ENCODE peak calls at places on chromosomes 11 and 22, in nine cellular contexts. One of them, this sample, is unnamed.

GRCh38 chr22:24503137-24503850 is 8.2 kb downstream of the UPB1 start:
- DNase-seq in SJSA1: peak; percentile 62
- DNase-seq in tibial nerve: no peak
- DNase-seq in right cardiac atrium: peak; percentile 56
- DNase-seq in DND-41: peak; percentile 65
- DNase-seq in A549: peak; percentile 36
- DNase-seq in OCI-LY7: peak; percentile 80
- DNase-seq in esophagus squamous epithelium: no peak
- DNase-seq in ascending aorta: no peak
- DNase-seq in this sample: peak; percentile 47

GRCh38 chr11:34176980-34177319 is 71.5 kb downstream of the NAT10 start:
- DNase-seq in SJSA1: peak; percentile 27
- DNase-seq in tibial nerve: no peak
- DNase-seq in esophagus squamous epithelium: no peak
- DNase-seq in right cardiac atrium: no peak
- DNase-seq in ascending aorta: no peak
- DNase-seq in DND-41: no peak
- DNase-seq in OCI-LY7: no peak
- DNase-seq in A549: no peak
- DNase-seq in this sample: no peak

GRCh38 chr22:19471572-19471971 is 7.4 kb downstream of the UFD1 start:
- DNase-seq in DND-41: no peak
- DNase-seq in right cardiac atrium: no peak
- DNase-seq in SJSA1: no peak
- DNase-seq in esophagus squamous epithelium: no peak
- DNase-seq in ascending aorta: no peak
- DNase-seq in OCI-LY7: no peak
- DNase-seq in A549: no peak
- DNase-seq in tibial nerve: no peak
- DNase-seq in this sample: no peak

GRCh38 chr11:102317099-102317767 is at the start of gene BIRC3:
- DNase-seq in OCI-LY7: peak; percentile 98
- DNase-seq in esophagus squamous epithelium: peak; percentile 86
- DNase-seq in tibial nerve: peak; percentile 61
- DNase-seq in A549: peak; percentile 97
- DNase-seq in DND-41: peak; percentile 86
- DNase-seq in right cardiac atrium: peak; percentile 74
- DNase-seq in SJSA1: peak; percentile 68
- DNase-seq in ascending aorta: peak; percentile 80
- DNase-seq in this sample: peak; percentile 98

GRCh38 chr11:33454264-33454663 is 197.1 kb downstream of the HIPK3 start:
- DNase-seq in right cardiac atrium: no peak
- DNase-seq in DND-41: no peak
- DNase-seq in A549: no peak
- DNase-seq in SJSA1: no peak
- DNase-seq in tibial nerve: no peak
- DNase-seq in ascending aorta: no peak
- DNase-seq in esophagus squamous epithelium: no peak
- DNase-seq in OCI-LY7: no peak
- DNase-seq in this sample: no peak

GRCh38 chr22:22691716-22692701 is 47.6 kb downstream of the GGTLC2 start:
- DNase-seq in A549: peak; percentile 10
- DNase-seq in OCI-LY7: peak; percentile 85
- DNase-seq in ascending aorta: no peak
- DNase-seq in esophagus squamous epithelium: no peak
- DNase-seq in SJSA1: no peak
- DNase-seq in tibial nerve: no peak
- DNase-seq in DND-41: no peak
- DNase-seq in right cardiac atrium: no peak
- DNase-seq in this sample: no peak

GRCh38 chr11:76787911-76788596 is 4.9 kb downstream of the TSKU start:
- DNase-seq in SJSA1: no peak
- DNase-seq in right cardiac atrium: peak; percentile 46
- DNase-seq in A549: no peak
- DNase-seq in esophagus squamous epithelium: no peak
- DNase-seq in ascending aorta: no peak
- DNase-seq in OCI-LY7: no peak
- DNase-seq in DND-41: no peak
- DNase-seq in tibial nerve: no peak
- DNase-seq in this sample: no peak

GRCh38 chr11:18540207-18541009 is 13.7 kb upstream of the TSG101 start:
- DNase-seq in A549: peak; percentile 48
- DNase-seq in esophagus squamous epithelium: no peak
- DNase-seq in DND-41: no peak
- DNase-seq in OCI-LY7: peak; percentile 65
- DNase-seq in tibial nerve: no peak
- DNase-seq in right cardiac atrium: no peak
- DNase-seq in ascending aorta: no peak
- DNase-seq in SJSA1: no peak
- DNase-seq in this sample: peak; percentile 46

GRCh38 chr11:9601041-9601875 is 27.8 kb downstream of the WEE1 start:
- DNase-seq in esophagus squamous epithelium: no peak
- DNase-seq in OCI-LY7: peak; percentile 95
- DNase-seq in ascending aorta: no peak
- DNase-seq in A549: no peak
- DNase-seq in right cardiac atrium: peak; percentile 35
- DNase-seq in DND-41: peak; percentile 88
- DNase-seq in SJSA1: no peak
- DNase-seq in tibial nerve: no peak
- DNase-seq in this sample: peak; percentile 29

GRCh38 chr11:107018902-107019493 is 722 bp upstream of the GUCY1A2 start:
- DNase-seq in OCI-LY7: no peak
- DNase-seq in ascending aorta: no peak
- DNase-seq in SJSA1: peak; percentile 12
- DNase-seq in esophagus squamous epithelium: no peak
- DNase-seq in right cardiac atrium: peak; percentile 49
- DNase-seq in tibial nerve: peak; percentile 13
- DNase-seq in DND-41: no peak
- DNase-seq in A549: peak; percentile 32
- DNase-seq in this sample: no peak

GRCh38 chr11:71283960-71284359 is 31.6 kb upstream of the SHANK2 start:
- DNase-seq in esophagus squamous epithelium: no peak
- DNase-seq in ascending aorta: no peak
- DNase-seq in A549: no peak
- DNase-seq in tibial nerve: no peak
- DNase-seq in right cardiac atrium: no peak
- DNase-seq in SJSA1: no peak
- DNase-seq in OCI-LY7: no peak
- DNase-seq in DND-41: no peak
- DNase-seq in this sample: no peak

GRCh38 chr11:36231300-36231699 is 57.9 kb downstream of the COMMD9 start:
- DNase-seq in right cardiac atrium: no peak
- DNase-seq in OCI-LY7: no peak
- DNase-seq in esophagus squamous epithelium: no peak
- DNase-seq in ascending aorta: no peak
- DNase-seq in A549: no peak
- DNase-seq in tibial nerve: no peak
- DNase-seq in SJSA1: peak; percentile 32
- DNase-seq in DND-41: no peak
- DNase-seq in this sample: no peak

GRCh38 chr11:19080579-19080993 is 20.1 kb upstream of the MRGPRX2 start:
- DNase-seq in esophagus squamous epithelium: no peak
- DNase-seq in A549: no peak
- DNase-seq in tibial nerve: no peak
- DNase-seq in DND-41: no peak
- DNase-seq in ascending aorta: no peak
- DNase-seq in SJSA1: no peak
- DNase-seq in OCI-LY7: no peak
- DNase-seq in right cardiac atrium: peak; percentile 23
- DNase-seq in this sample: no peak

GRCh38 chr11:112903310-112903709 is 57.9 kb upstream of the NCAM1 start:
- DNase-seq in A549: no peak
- DNase-seq in DND-41: no peak
- DNase-seq in esophagus squamous epithelium: no peak
- DNase-seq in SJSA1: peak; percentile 4
- DNase-seq in right cardiac atrium: no peak
- DNase-seq in tibial nerve: no peak
- DNase-seq in ascending aorta: no peak
- DNase-seq in OCI-LY7: no peak
- DNase-seq in this sample: no peak

GRCh38 chr11:81987829-81988472 is 745.7 kb downstream of the FAM181B start:
- DNase-seq in SJSA1: no peak
- DNase-seq in ascending aorta: no peak
- DNase-seq in esophagus squamous epithelium: no peak
- DNase-seq in right cardiac atrium: peak; percentile 55
- DNase-seq in A549: no peak
- DNase-seq in tibial nerve: no peak
- DNase-seq in DND-41: no peak
- DNase-seq in OCI-LY7: no peak
- DNase-seq in this sample: no peak

GRCh38 chr11:105732611-105733010 is 122.7 kb downstream of the GRIA4 start:
- DNase-seq in SJSA1: no peak
- DNase-seq in esophagus squamous epithelium: no peak
- DNase-seq in DND-41: no peak
- DNase-seq in right cardiac atrium: no peak
- DNase-seq in OCI-LY7: no peak
- DNase-seq in ascending aorta: no peak
- DNase-seq in tibial nerve: no peak
- DNase-seq in A549: no peak
- DNase-seq in this sample: no peak

GRCh38 chr22:36445158-36445668 is 36.2 kb downstream of the TXN2 start:
- DNase-seq in esophagus squamous epithelium: no peak
- DNase-seq in A549: no peak
- DNase-seq in SJSA1: peak; percentile 65
- DNase-seq in ascending aorta: no peak
- DNase-seq in DND-41: no peak
- DNase-seq in tibial nerve: no peak
- DNase-seq in right cardiac atrium: peak; percentile 63
- DNase-seq in OCI-LY7: no peak
- DNase-seq in this sample: no peak

GRCh38 chr11:11028017-11028692 is 170.3 kb upstream of the ZBED5 start:
- DNase-seq in ascending aorta: no peak
- DNase-seq in tibial nerve: peak; percentile 48
- DNase-seq in DND-41: peak; percentile 74
- DNase-seq in right cardiac atrium: peak; percentile 64
- DNase-seq in esophagus squamous epithelium: no peak
- DNase-seq in SJSA1: peak; percentile 42
- DNase-seq in OCI-LY7: peak; percentile 65
- DNase-seq in A549: peak; percentile 65
- DNase-seq in this sample: peak; percentile 73

GRCh38 chr11:64762277-64762915 is 2.6 kb upstream of the PYGM start:
- DNase-seq in right cardiac atrium: no peak
- DNase-seq in tibial nerve: no peak
- DNase-seq in esophagus squamous epithelium: no peak
- DNase-seq in A549: no peak
- DNase-seq in DND-41: no peak
- DNase-seq in SJSA1: no peak
- DNase-seq in OCI-LY7: no peak
- DNase-seq in ascending aorta: no peak
- DNase-seq in this sample: no peak

GRCh38 chr11:64759722-64760719 is at the start of gene PYGM:
- DNase-seq in DND-41: no peak
- DNase-seq in OCI-LY7: no peak
- DNase-seq in SJSA1: no peak
- DNase-seq in tibial nerve: no peak
- DNase-seq in esophagus squamous epithelium: no peak
- DNase-seq in right cardiac atrium: peak; percentile 88
- DNase-seq in ascending aorta: peak; percentile 60
- DNase-seq in A549: no peak
- DNase-seq in this sample: peak; percentile 24

GRCh38 chr11:64762916-64763803 is 3.4 kb upstream of the PYGM start:
- DNase-seq in A549: no peak
- DNase-seq in SJSA1: peak; percentile 98
- DNase-seq in tibial nerve: no peak
- DNase-seq in right cardiac atrium: peak; percentile 43
- DNase-seq in DND-41: peak; percentile 35
- DNase-seq in ascending aorta: no peak
- DNase-seq in esophagus squamous epithelium: no peak
- DNase-seq in OCI-LY7: peak; percentile 77
- DNase-seq in this sample: no peak

GRCh38 chr11:64759131-64759721 is 548 bp downstream of the PYGM start:
- DNase-seq in SJSA1: no peak
- DNase-seq in right cardiac atrium: no peak
- DNase-seq in DND-41: no peak
- DNase-seq in OCI-LY7: no peak
- DNase-seq in A549: no peak
- DNase-seq in esophagus squamous epithelium: no peak
- DNase-seq in tibial nerve: no peak
- DNase-seq in ascending aorta: no peak
- DNase-seq in this sample: no peak

GRCh38 chr11:64760759-64761417 is 1.1 kb upstream of the PYGM start:
- DNase-seq in A549: no peak
- DNase-seq in SJSA1: no peak
- DNase-seq in right cardiac atrium: no peak
- DNase-seq in esophagus squamous epithelium: no peak
- DNase-seq in tibial nerve: no peak
- DNase-seq in OCI-LY7: no peak
- DNase-seq in DND-41: no peak
- DNase-seq in ascending aorta: no peak
- DNase-seq in this sample: peak; percentile 28
- H3K4me1 ChIP-seq in A549: peaks cover 5% of the 10 kb centered on the region
- H3K4me1 ChIP-seq in SJSA1: peaks cover 49% of the 10 kb centered on the region
- H3K4me1 ChIP-seq in right cardiac atrium: peaks cover 16% of the 10 kb centered on the region
- H3K4me1 ChIP-seq in esophagus squamous epithelium: peaks cover 55% of the 10 kb centered on the region
- H3K4me1 ChIP-seq in tibial nerve: peaks cover 25% of the 10 kb centered on the region
- H3K4me1 ChIP-seq in OCI-LY7: peaks cover 49% of the 10 kb centered on the region
- H3K4me1 ChIP-seq in DND-41: peaks cover 23% of the 10 kb centered on the region
- H3K4me1 ChIP-seq in ascending aorta: peaks cover 48% of the 10 kb centered on the region
- H3K4me1 ChIP-seq in this sample: peaks cover 56% of the 10 kb centered on the region

GRCh38 chr11:16896716-16897115 is 117.5 kb downstream of the PLEKHA7 start:
- DNase-seq in DND-41: no peak
- DNase-seq in esophagus squamous epithelium: no peak
- DNase-seq in SJSA1: no peak
- DNase-seq in tibial nerve: no peak
- DNase-seq in ascending aorta: no peak
- DNase-seq in OCI-LY7: no peak
- DNase-seq in right cardiac atrium: no peak
- DNase-seq in A549: no peak
- DNase-seq in this sample: no peak
- H3K4me1 ChIP-seq in DND-41: no peaks in the 10 kb centered on the region
- H3K4me1 ChIP-seq in esophagus squamous epithelium: no peaks in the 10 kb centered on the region
- H3K4me1 ChIP-seq in SJSA1: no peaks in the 10 kb centered on the region
- H3K4me1 ChIP-seq in tibial nerve: no peaks in the 10 kb centered on the region
- H3K4me1 ChIP-seq in ascending aorta: no peaks in the 10 kb centered on the region
- H3K4me1 ChIP-seq in OCI-LY7: no peaks in the 10 kb centered on the region
- H3K4me1 ChIP-seq in right cardiac atrium: peaks cover 11% of the 10 kb centered on the region
- H3K4me1 ChIP-seq in A549: no peaks in the 10 kb centered on the region
- H3K4me1 ChIP-seq in this sample: no peaks in the 10 kb centered on the region

DNA sequence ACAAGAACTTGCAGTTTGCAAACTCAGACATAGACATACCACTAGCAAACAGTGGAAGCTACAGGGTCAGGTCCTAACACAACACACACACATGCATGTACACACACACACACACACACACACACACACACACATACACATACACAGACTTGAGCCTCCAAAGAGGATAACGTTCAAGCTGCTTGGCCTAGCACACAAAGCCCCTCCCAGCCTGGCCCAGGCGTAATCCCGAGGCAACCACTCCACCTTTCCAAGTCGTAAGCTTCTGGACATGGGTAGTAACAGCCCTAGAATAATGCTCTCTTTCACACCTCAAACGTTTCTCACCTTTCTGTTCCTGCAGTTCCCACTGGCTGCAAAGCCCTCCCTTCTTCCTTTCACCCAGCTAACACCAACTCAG is 88.6 kb downstream of the LARGE1 start:
- DNase-seq in esophagus squamous epithelium: no peak
- DNase-seq in tibial nerve: no peak
- DNase-seq in SJSA1: no peak
- DNase-seq in ascending aorta: no peak
- DNase-seq in right cardiac atrium: no peak
- DNase-seq in DND-41: no peak
- DNase-seq in A549: no peak
- DNase-seq in OCI-LY7: no peak
- DNase-seq in this sample: no peak
- H3K4me1 ChIP-seq in esophagus squamous epithelium: peaks cover 15% of the 10 kb centered on the region
- H3K4me1 ChIP-seq in tibial nerve: no peaks in the 10 kb centered on the region
- H3K4me1 ChIP-seq in SJSA1: no peaks in the 10 kb centered on the region
- H3K4me1 ChIP-seq in ascending aorta: no peaks in the 10 kb centered on the region
- H3K4me1 ChIP-seq in right cardiac atrium: peaks cover 17% of the 10 kb centered on the region
- H3K4me1 ChIP-seq in DND-41: no peaks in the 10 kb centered on the region
- H3K4me1 ChIP-seq in A549: no peaks in the 10 kb centered on the region
- H3K4me1 ChIP-seq in OCI-LY7: no peaks in the 10 kb centered on the region
- H3K4me1 ChIP-seq in this sample: no peaks in the 10 kb centered on the region

GRCh38 chr11:92306966-92307504 is 82.4 kb downstream of the FAT3 start:
- DNase-seq in tibial nerve: no peak
- DNase-seq in right cardiac atrium: no peak
- DNase-seq in OCI-LY7: no peak
- DNase-seq in SJSA1: no peak
- DNase-seq in esophagus squamous epithelium: no peak
- DNase-seq in ascending aorta: no peak
- DNase-seq in DND-41: no peak
- DNase-seq in A549: no peak
- DNase-seq in this sample: no peak
- H3K4me1 ChIP-seq in tibial nerve: no peaks in the 10 kb centered on the region
- H3K4me1 ChIP-seq in right cardiac atrium: no peaks in the 10 kb centered on the region
- H3K4me1 ChIP-seq in OCI-LY7: no peaks in the 10 kb centered on the region
- H3K4me1 ChIP-seq in SJSA1: peaks cover 9% of the 10 kb centered on the region
- H3K4me1 ChIP-seq in esophagus squamous epithelium: no peaks in the 10 kb centered on the region
- H3K4me1 ChIP-seq in ascending aorta: peaks cover 17% of the 10 kb centered on the region
- H3K4me1 ChIP-seq in DND-41: no peaks in the 10 kb centered on the region
- H3K4me1 ChIP-seq in A549: peaks cover 24% of the 10 kb centered on the region
- H3K4me1 ChIP-seq in this sample: no peaks in the 10 kb centered on the region